ENCODE peak calls at places on chromosomes 1 and 21, in four cellular contexts. X is osteoblast, R is brain microvascular endothelial cell, S is GM23338. K is an unnamed sample.
A peak's percentile ranks its signal among the peaks of the same experiment; 100 is the strongest.

GRCh38 chr21:42650441-42651421 is 2.7 kb upstream of the PDE9A start:
- DNase-seq in X (peak; percentile 73), R (no peak), S (no peak), K (no peak)

GRCh38 chr1:41936107-41936506 is 17.4 kb upstream of the HIVEP3 start:
- DNase-seq in X (peak; percentile 47), R (peak; percentile 52), S (no peak), K (no peak)

GRCh38 chr1:1462318-1462966 is 9.1 kb upstream of the ATAD3B start:
- DNase-seq in X (peak; percentile 91), R (no peak), S (no peak), K (no peak)

GRCh38 chr1:30472526-30472925 is 250.9 kb downstream of the MATN1 start:
- DNase-seq in X (no peak), R (no peak), S (no peak), K (no peak)

GRCh38 chr1:83632906-83633305 is 366.0 kb downstream of the TTLL7 start:
- DNase-seq in X (no peak), R (no peak), S (no peak), K (no peak)

GRCh38 chr1:207908112-207908734 is 2.7 kb downstream of the CD34 start:
- DNase-seq in X (peak; percentile 60), R (no peak), S (no peak), K (peak; percentile 90)

GRCh38 chr1:178291166-178291565 is 197.3 kb downstream of the RASAL2 start:
- DNase-seq in X (no peak), R (no peak), S (no peak), K (no peak)

GRCh38 chr1:119982006-119982405 is 85.7 kb upstream of the ADAM30 start:
- DNase-seq in X (no peak), R (peak; percentile 51), S (no peak), K (no peak)

GRCh38 chr1:169877800-169878491 is 15.8 kb downstream of the SCYL3 start:
- DNase-seq in X (no peak), R (no peak), S (no peak), K (no peak)

GRCh38 chr1:175822575-175822974 is 79.2 kb upstream of the TNR start:
- DNase-seq in X (no peak), R (no peak), S (no peak), K (no peak)

GRCh38 chr1:119814288-119814687 is 3.0 kb upstream of the REG4 start:
- DNase-seq in X (no peak), R (no peak), S (no peak), K (no peak)

GRCh38 chr1:20731057-20731991 is 1.2 kb downstream of the SH2D5 start:
- DNase-seq in X (peak; percentile 90), R (no peak), S (no peak), K (peak; percentile 53)

GRCh38 chr1:89757532-89757931 is 63.3 kb upstream of the LRRC8D start:
- DNase-seq in X (no peak), R (no peak), S (no peak), K (no peak)

GRCh38 chr1:3971981-3972380 is 71.9 kb upstream of the C1orf174 start:
- DNase-seq in X (no peak), R (no peak), S (no peak), K (no peak)

GRCh38 chr1:86156571-86157455 is at the start of gene COL24A1:
- DNase-seq in X (peak; percentile 92), R (peak; percentile 54), S (peak; percentile 90), K (peak; percentile 75)

GRCh38 chr1:89598450-89599331 is 34.2 kb upstream of the LRRC8C start:
- DNase-seq in X (no peak), R (peak; percentile 47), S (peak; percentile 74), K (no peak)

GRCh38 chr1:177873238-177873637 is 96.6 kb downstream of the SEC16B start:
- DNase-seq in X (peak; percentile 51), R (peak; percentile 85), S (no peak), K (no peak)

GRCh38 chr1:185441608-185442007 is 124.6 kb upstream of the IVNS1ABP start:
- DNase-seq in X (no peak), R (peak; percentile 81), S (no peak), K (no peak)

GRCh38 chr1:157415661-157416060 is 136.7 kb downstream of the FCRL5 start:
- DNase-seq in X (no peak), R (no peak), S (no peak), K (no peak)

GRCh38 chr1:206814716-206815341 is 42.5 kb upstream of the IL10 start:
- DNase-seq in X (peak; percentile 80), R (peak; percentile 29), S (no peak), K (no peak)

GRCh38 chr1:186297439-186297838 is 77.6 kb downstream of the TPR start:
- DNase-seq in X (no peak), R (no peak), S (no peak), K (no peak)

GRCh38 chr1:88812366-88812765 is 79.0 kb downstream of the GTF2B start:
- DNase-seq in X (no peak), R (no peak), S (no peak), K (no peak)

GRCh38 chr1:53620620-53620957 is 118.4 kb downstream of the GLIS1 start:
- DNase-seq in X (no peak), R (no peak), S (no peak), K (no peak)

GRCh38 chr1:204106825-204107224 is 33.9 kb downstream of the SOX13 start:
- DNase-seq in X (peak; percentile 47), R (no peak), S (no peak), K (no peak)

GRCh38 chr1:150024156-150024555 is 13.6 kb upstream of the OTUD7B start:
- DNase-seq in X (no peak), R (no peak), S (no peak), K (no peak)

GRCh38 chr21:37704751-37705150 is 211.5 kb downstream of the KCNJ6 start:
- DNase-seq in X (no peak), R (no peak), S (no peak), K (no peak)
- H3K36me3 ChIP-seq in X (no peaks in the 10 kb centered on the region), R (no peaks in the 10 kb centered on the region), S (no peaks in the 10 kb centered on the region), K (no peaks in the 10 kb centered on the region)

GRCh38 chr1:13584876-13585598 is 1.4 kb downstream of the PDPN start:
- DNase-seq in X (peak; percentile 15), R (no peak), S (no peak), K (no peak)
- H3K27ac ChIP-seq in X (no peak overlapping the region), R (no peak overlapping the region), S (peak overlapping the region; percentile 81), K (peak overlapping the region; percentile 11)

DNA sequence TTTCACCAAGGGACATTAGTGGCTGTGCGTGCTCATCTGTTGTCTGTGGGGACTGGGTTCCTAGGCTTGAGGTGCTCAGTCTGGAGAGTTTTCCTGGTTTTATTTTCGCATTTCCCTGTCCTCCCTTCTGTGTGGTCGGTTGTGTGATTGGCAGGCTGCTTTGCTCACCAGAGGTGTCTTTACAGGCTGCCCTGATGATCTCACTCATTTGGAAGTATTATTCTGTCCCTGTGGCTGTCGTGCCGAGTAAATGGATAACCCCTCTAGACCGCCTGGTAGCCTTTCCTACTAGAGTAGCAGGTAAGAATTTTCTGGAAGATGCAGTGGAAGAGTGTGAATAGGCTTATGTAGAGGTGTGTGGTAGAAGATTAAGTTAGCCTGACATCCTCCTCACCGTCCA is 44.1 kb upstream of the HMGN1 start:
- DNase-seq in X (no peak), R (no peak), S (no peak), K (no peak)
- H3K36me3 ChIP-seq in X (peaks cover 33% of the 10 kb centered on the region), R (peaks cover 23% of the 10 kb centered on the region), S (peaks cover 18% of the 10 kb centered on the region), K (peaks cover 48% of the 10 kb centered on the region)

DNA sequence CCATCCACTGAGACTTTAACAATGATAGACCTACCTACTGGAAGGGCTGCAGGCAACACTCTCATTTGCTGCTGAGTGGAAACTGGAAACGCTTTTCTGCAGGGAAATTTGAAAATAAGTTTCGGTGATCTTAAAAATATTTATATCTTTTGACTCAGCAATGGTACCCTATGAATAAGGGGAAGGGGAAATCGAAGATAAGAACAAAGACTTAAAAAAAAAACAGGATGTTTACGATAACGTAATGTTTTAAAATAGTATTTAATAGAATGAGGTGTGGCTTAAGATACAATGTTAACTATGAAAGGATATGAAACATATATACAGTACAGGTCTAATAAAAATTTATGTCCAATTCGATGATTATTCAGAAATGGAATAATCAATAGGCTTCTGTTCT is 34.8 kb upstream of the CSF1 start:
- DNase-seq in X (no peak), R (no peak), S (no peak), K (no peak)
- H3K27ac ChIP-seq in X (no peak overlapping the region), R (no peak overlapping the region), S (no peak overlapping the region), K (no peak overlapping the region)

GRCh38 chr1:154859786-154860153 is 10.3 kb downstream of the KCNN3 start:
- DNase-seq in X (no peak), R (no peak), S (no peak), K (no peak)

GRCh38 chr1:154860154-154860870 is 9.8 kb downstream of the KCNN3 start:
- DNase-seq in X (no peak), R (no peak), S (no peak), K (no peak)

GRCh38 chr1:154857441-154858215 is 12.5 kb downstream of the KCNN3 start:
- DNase-seq in X (no peak), R (no peak), S (no peak), K (no peak)

GRCh38 chr1:154857022-154857421 is 13.1 kb downstream of the KCNN3 start:
- DNase-seq in X (no peak), R (no peak), S (no peak), K (no peak)

DNA sequence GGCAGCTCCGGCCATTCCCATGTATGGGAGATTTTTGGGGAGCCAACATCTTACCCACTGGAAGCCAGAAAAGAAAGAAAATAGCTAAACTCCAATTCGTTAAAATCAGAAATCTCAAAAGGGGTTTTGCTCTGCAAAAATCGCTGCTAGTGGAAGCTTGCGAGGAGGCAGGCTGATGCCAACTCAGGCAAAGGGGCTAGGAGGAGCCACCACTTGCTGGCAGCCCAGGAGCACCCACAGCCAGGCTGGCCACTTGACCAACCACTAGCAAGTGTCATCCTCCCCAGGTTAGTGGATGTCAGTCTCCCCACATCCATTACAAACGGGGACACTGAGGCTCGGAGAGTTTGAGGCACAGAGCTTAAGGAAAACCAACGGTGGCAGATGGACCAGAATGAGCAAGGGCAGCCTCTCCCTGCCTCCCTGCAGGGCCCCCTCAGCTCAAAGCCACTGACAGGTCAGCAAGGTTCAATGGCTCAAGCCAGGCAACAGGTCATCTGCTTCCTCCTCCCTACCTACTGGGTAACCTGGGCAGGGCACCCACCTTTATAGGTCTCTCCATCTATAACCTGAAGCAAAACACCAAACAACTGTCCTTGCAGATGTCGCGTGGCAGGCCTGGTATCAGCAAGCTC is 10.8 kb downstream of the KCNN3 start:
- DNase-seq in X (no peak), R (no peak), S (no peak), K (no peak)
- H3K36me3 ChIP-seq in X (no peaks in the 10 kb centered on the region), R (no peaks in the 10 kb centered on the region), S (no peaks in the 10 kb centered on the region), K (no peaks in the 10 kb centered on the region)

DNA sequence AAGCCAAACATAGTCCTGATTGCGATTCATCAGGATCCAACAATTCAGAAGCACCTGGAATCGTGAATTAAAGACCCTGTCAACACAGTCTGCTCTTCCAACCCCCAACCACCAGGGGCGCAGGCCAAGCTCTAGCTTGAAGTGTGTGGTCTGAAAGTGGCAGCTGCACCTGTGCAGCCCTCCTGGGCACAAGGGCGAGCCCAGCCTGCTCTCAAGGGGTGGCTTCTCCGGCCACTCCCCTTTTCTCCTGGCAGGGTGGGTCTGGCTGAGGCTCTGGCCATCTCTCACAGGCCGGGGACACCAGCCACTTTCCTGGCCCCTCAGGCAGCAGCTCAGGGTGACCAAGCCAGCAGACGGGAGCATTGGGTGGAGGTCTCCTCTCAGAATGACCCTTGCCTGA is 62.3 kb downstream of the SLC66A1 start:
- DNase-seq in X (peak; percentile 61), R (no peak), S (peak; percentile 75), K (no peak)
- H3K27ac ChIP-seq in X (peak overlapping the region; percentile 82), R (no peak overlapping the region), S (no peak overlapping the region), K (no peak overlapping the region)

GRCh38 chr1:151235235-151235634 is 19.3 kb upstream of the PSMD4 start:
- DNase-seq in X (no peak), R (no peak), S (no peak), K (no peak)
- H3K36me3 ChIP-seq in X (peaks cover 92% of the 10 kb centered on the region), R (peaks cover 94% of the 10 kb centered on the region), S (peaks cover 90% of the 10 kb centered on the region), K (peaks cover 98% of the 10 kb centered on the region)

K was measured in right atrium auricular region.